ENCODE peak calls at places on chromosomes 2 and 18, in eight cellular contexts. Z is adrenal gland; A is WTC11; P is HFFc6; K is HL-60; V is hepatocyte; E is CD4-positive, alpha-beta T cell; G is foreskin fibroblast. F is an unnamed sample.

GRCh38 chr2:227430644-227431043 is 41.3 kb upstream of the AGFG1 start:
- DNase-seq in Z (no peak), K (no peak), G (no peak), E (no peak), A (no peak), P (no peak), V (no peak), F (no peak)

GRCh38 chr2:240946046-240946445 is 39.9 kb downstream of the CROCC2 start:
- DNase-seq in K (no peak), A (peak), G (no peak), V (no peak), E (no peak), Z (no peak), P (no peak), F (no peak)

GRCh38 chr18:12422936-12423335 is 15.2 kb downstream of the PRELID3A start:
- DNase-seq in P (no peak), G (no peak), K (peak), V (no peak), Z (no peak), A (peak), E (no peak), F (no peak)

GRCh38 chr2:33505966-33506365 is 29.5 kb downstream of the RASGRP3 start:
- DNase-seq in K (no peak), E (no peak), A (no peak), G (no peak), P (no peak), Z (no peak), V (no peak), F (no peak)

GRCh38 chr2:70785137-70785911 is 5.1 kb downstream of the FIGLA start:
- DNase-seq in K (peak), E (no peak), P (peak), A (peak), Z (peak), V (peak), G (no peak), F (no peak)

GRCh38 chr18:76922107-76922506 is 99.8 kb downstream of the ZNF236 start:
- DNase-seq in Z (peak), P (peak), E (peak), G (peak), K (peak), V (peak), A (peak), F (peak)

GRCh38 chr2:38602136-38602731 is 494 bp downstream of the HNRNPLL start:
- DNase-seq in Z (peak), K (peak), P (no peak), G (no peak), V (peak), A (peak), E (no peak), F (no peak)

GRCh38 chr2:190948671-190949070 is 65.3 kb downstream of the STAT1 start:
- DNase-seq in E (no peak), Z (no peak), G (no peak), V (peak), A (no peak), P (peak), K (no peak), F (no peak)

GRCh38 chr18:8525692-8526091 is 83.5 kb upstream of the RAB12 start:
- DNase-seq in V (no peak), A (peak), K (peak), Z (no peak), G (no peak), P (no peak), E (no peak), F (no peak)

GRCh38 chr2:241859436-241860183 is 916 bp upstream of the PDCD1 start:
- DNase-seq in P (no peak), K (no peak), V (no peak), A (no peak), Z (peak), E (no peak), G (peak), F (no peak)

GRCh38 chr2:1787799-1788477 is 43.6 kb upstream of the PXDN start:
- DNase-seq in K (no peak), V (no peak), A (no peak), G (no peak), Z (no peak), E (no peak), P (no peak), F (no peak)

GRCh38 chr2:231706731-231707624 is 1.3 kb upstream of the PTMA start:
- DNase-seq in V (peak), G (peak), P (peak), E (peak), Z (peak), K (peak), A (peak), F (no peak)

GRCh38 chr18:48728204-48728833 is 189.5 kb downstream of the CTIF start:
- DNase-seq in K (no peak), A (no peak), Z (peak), G (peak), V (no peak), P (peak), E (no peak), F (no peak)

GRCh38 chr18:3520230-3521085 is 70.5 kb downstream of the TGIF1 start:
- DNase-seq in A (no peak), P (no peak), V (no peak), G (no peak), K (no peak), E (no peak), Z (no peak), F (no peak)

GRCh38 chr2:43171789-43172188 is 54.6 kb downstream of the ZFP36L2 start:
- DNase-seq in V (peak), P (peak), G (peak), K (peak), A (no peak), E (no peak), Z (peak), F (no peak)

GRCh38 chr18:1017679-1018078 is 113.0 kb downstream of the ADCYAP1 start:
- DNase-seq in V (no peak), G (no peak), E (no peak), A (no peak), Z (no peak), K (no peak), P (no peak), F (no peak)

GRCh38 chr18:2303517-2304238 is 267.6 kb downstream of the METTL4 start:
- DNase-seq in P (peak), Z (no peak), E (no peak), G (no peak), K (no peak), V (no peak), A (no peak), F (no peak)

GRCh38 chr2:207394812-207395534 is 134.8 kb upstream of the CREB1 start:
- DNase-seq in K (no peak), E (no peak), V (peak), P (peak), Z (peak), G (peak), A (no peak), F (no peak)

GRCh38 chr2:219398721-219399333 is 11.1 kb upstream of the DNPEP start:
- DNase-seq in Z (no peak), G (no peak), P (peak), V (peak), A (no peak), E (no peak), K (no peak), F (no peak)

GRCh38 chr2:179850188-179850587 is 11.2 kb downstream of the ZNF385B start:
- DNase-seq in G (peak), P (peak), E (no peak), V (peak), K (no peak), A (no peak), Z (no peak), F (no peak)
- TF ChIP-seq CTCF in G (peak), P (peak), E (no peak), V (peak), K (no peak), A (no peak), Z (no peak), F (no peak)

DNA sequence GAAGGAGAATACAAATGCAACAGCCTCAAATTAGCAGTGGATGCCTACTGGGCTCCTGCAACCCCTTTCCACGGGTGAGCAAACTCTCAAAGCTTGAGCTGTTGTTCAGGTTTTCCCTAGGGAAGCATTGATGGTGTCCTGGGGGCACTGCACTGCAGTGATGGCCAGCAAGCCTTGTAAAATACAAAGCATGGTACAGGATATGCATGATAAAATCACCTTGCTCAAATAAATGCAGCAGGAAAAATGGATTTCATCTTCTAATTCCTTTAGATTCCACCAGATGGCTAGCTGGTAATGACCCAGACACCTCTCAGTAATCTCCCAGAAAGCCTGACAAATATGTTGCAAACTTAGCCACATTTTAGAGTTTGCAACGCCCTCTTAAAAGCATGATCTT is 698.2 kb downstream of the TRIB2 start:
- DNase-seq in V (no peak), G (no peak), Z (no peak), E (no peak), K (no peak), A (no peak), P (no peak), F (no peak)
- TF ChIP-seq CTCF in V (no peak), G (no peak), Z (no peak), E (no peak), K (no peak), A (no peak), P (no peak), F (no peak)

GRCh38 chr18:62324917-62325805 is at the start of gene TNFRSF11A:
- DNase-seq in K (peak), G (no peak), A (peak), E (peak), P (no peak), Z (no peak), V (peak), F (peak)
- TF ChIP-seq CTCF in K (peak), G (no peak), A (peak), E (no peak), P (peak), Z (peak), V (peak), F (no peak)

DNA sequence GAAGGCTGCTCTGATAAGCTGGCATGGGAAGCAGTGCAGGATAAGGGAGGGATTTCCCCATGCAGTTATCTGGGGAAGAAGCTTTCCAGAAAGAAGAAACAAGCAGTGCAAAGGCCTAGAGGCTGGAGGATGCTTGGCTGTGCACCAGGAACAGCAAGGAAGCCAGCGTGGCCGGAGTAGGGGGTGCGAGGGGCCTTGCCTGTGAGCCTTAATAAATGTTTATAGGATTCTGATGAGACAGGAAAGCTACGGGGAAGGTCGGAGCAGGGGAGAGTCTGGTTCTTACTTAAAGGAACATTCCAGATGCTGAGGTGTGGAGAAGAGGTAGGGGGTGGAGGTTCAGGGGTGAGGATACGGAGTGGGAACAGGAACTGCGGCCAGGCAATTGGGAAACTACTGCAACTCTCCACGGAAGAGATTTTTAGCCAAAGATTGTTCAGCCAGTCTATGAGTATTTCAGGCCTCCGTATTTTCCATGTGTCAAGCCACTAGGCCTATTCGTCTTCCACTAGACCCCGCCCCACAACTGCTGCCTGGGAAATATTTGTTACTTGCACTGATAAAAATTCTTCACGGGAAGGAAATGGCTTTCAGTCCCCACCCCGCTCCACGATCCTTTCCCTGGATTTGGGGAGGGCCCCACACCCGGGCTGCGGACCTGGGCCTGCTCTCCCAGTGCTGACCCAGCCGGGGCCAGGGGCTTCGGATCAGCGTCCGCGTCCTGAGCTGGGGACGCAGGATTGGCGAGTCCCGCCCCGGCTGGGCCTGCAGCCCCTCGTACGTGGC is 516 bp downstream of the EIF2AK2 start:
- DNase-seq in G (peak), K (peak), P (peak), Z (peak), E (peak), V (peak), A (no peak), F (peak)
- TF ChIP-seq CTCF in G (no peak), K (no peak), P (no peak), Z (no peak), E (no peak), V (no peak), A (no peak), F (no peak)

DNA sequence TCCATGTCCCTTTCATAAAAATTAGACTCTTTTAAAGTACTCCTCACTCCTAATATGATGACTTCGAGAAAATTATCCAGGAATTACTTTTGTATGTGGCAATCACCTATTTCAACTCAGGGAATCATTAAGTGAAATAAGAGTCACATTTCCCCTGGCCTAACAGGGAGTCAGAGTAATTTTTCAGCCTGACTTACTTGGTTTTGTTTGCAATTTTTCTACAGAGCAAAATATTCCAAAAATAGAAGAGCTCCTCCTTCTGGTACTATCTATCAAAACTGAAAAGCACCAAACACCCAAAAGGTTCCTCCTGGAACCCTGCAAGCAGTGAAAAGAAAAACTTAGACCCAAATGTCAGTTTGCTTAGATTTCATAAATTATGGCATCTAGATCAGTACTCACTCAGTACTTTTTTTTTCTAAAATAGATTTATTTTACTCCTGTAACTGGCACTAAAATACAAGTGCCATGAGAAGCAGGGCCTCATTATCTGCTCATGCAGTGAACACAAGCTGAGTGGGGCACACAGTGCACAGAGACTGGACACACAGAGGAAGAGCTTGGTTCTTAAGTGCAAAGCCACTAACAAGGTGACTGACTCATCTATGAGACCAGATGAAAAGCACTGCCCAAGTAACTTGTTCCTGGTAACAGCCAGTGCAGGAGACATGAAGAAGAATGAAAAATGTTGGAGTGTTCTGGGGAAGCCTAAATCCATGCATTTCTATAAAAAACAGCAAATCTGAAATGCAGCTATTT is 28.7 kb downstream of the ACAA2 start:
- DNase-seq in A (no peak), P (no peak), K (no peak), Z (no peak), V (no peak), G (no peak), E (no peak), F (no peak)
- TF ChIP-seq CTCF in A (no peak), P (peak), K (no peak), Z (no peak), V (peak), G (peak), E (no peak), F (no peak)

DNA sequence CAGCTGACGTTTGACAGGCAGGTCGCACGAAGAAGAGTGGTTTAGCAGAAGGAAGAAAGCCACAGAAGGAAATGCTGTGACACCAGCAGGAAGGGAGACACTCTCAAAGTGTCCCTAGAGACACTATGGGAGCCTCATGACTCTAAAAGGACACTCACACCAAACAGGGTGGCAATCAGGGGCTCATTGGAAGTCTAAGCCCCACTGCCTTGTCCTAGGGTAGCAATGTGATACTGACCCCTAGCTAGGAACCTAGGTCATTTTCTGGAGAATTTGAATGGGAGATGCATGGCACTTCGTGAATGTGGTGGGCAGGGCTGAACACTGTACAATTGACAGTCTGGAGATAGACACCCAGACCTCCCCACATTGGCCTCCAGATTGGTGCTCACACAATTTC is 385.0 kb downstream of the EIPR1 start:
- DNase-seq in V (no peak), E (no peak), Z (no peak), G (no peak), K (no peak), P (no peak), A (no peak), F (no peak)
- TF ChIP-seq CTCF in V (no peak), E (no peak), Z (no peak), G (no peak), K (no peak), P (no peak), A (no peak), F (no peak)

GRCh38 chr18:39571511-39571910 is 2005.9 kb upstream of the CELF4 start:
- DNase-seq in Z (no peak), A (no peak), K (no peak), E (no peak), P (peak), V (peak), G (no peak), F (no peak)
- TF ChIP-seq CTCF in Z (peak), A (peak), K (peak), E (no peak), P (peak), V (peak), G (peak), F (peak)